ENCODE peak calls at places on chromosomes 12 and 14, in five cellular contexts. M is HS-5, I is NCI-H1092 treated with DMSO at 0.1 percent for 48 hours, D is D341Med, N is T47D. F is an unnamed sample.

GRCh38 chr14:71532790-71533189 is 399.4 kb upstream of the RGS6 start:
- DNase-seq in I (no peak), N (no peak), D (no peak), M (no peak), F (peak; percentile 71)

GRCh38 chr12:50224026-50224692 is 57.0 kb upstream of the CERS5 start:
- DNase-seq in I (peak; percentile 9), N (no peak), D (peak; percentile 59), M (no peak), F (no peak)

GRCh38 chr12:6392499-6392898 is 8.5 kb downstream of the LTBR start:
- DNase-seq in D (no peak), M (no peak), I (no peak), N (no peak), F (no peak)

GRCh38 chr12:107264667-107265066 is 171.3 kb upstream of the CRY1 start:
- DNase-seq in N (no peak), M (no peak), I (no peak), D (no peak), F (no peak)

GRCh38 chr12:91181053-91181452 is 1.6 kb downstream of the DCN start:
- DNase-seq in N (no peak), M (no peak), D (no peak), I (no peak), F (no peak)

GRCh38 chr12:54004841-54005530 is 3.8 kb upstream of the HOXC8 start:
- DNase-seq in N (no peak), I (no peak), D (no peak), M (no peak), F (no peak)

GRCh38 chr12:42481368-42481767 is 108.2 kb downstream of the PRICKLE1 start:
- DNase-seq in D (no peak), N (no peak), M (no peak), I (no peak), F (no peak)

GRCh38 chr14:101889898-101890297 is 74.5 kb upstream of the DYNC1H1 start:
- DNase-seq in N (no peak), M (no peak), I (no peak), D (no peak), F (no peak)

GRCh38 chr12:130764475-130765185 is 48.5 kb upstream of the RIMBP2 start:
- DNase-seq in N (no peak), I (no peak), M (peak; percentile 10), D (no peak), F (no peak)

GRCh38 chr14:93333631-93334095 is 827 bp upstream of the BTBD7 start:
- DNase-seq in N (no peak), I (no peak), D (peak; percentile 27), M (no peak), F (no peak)

GRCh38 chr14:50021261-50021660 is 95.1 kb downstream of the VCPKMT start:
- DNase-seq in M (no peak), I (no peak), N (no peak), D (no peak), F (no peak)

GRCh38 chr14:24339284-24340151 is at the start of gene RIPK3:
- DNase-seq in M (no peak), D (no peak), I (no peak), N (no peak), F (no peak)

GRCh38 chr12:68416826-68417225 is 84.7 kb upstream of the MDM1 start:
- DNase-seq in I (no peak), M (no peak), N (no peak), D (no peak), F (no peak)

GRCh38 chr12:132505852-132506219 is 15.9 kb downstream of the FBRSL1 start:
- DNase-seq in I (no peak), N (no peak), M (no peak), D (no peak), F (no peak)

GRCh38 chr12:93886533-93887511 is 209.6 kb downstream of the CRADD start:
- DNase-seq in M (no peak), I (no peak), N (no peak), D (no peak), F (peak; percentile 27)

GRCh38 chr12:107891967-107892366 is 117.5 kb downstream of the ASCL4 start:
- DNase-seq in M (no peak), D (no peak), N (no peak), I (no peak), F (no peak)

GRCh38 chr14:62957562-62957961 is 87.7 kb downstream of the KCNH5 start:
- DNase-seq in N (no peak), I (no peak), M (peak; percentile 53), D (no peak), F (no peak)

GRCh38 chr12:131458931-131459575 is 251.8 kb upstream of the SFSWAP start:
- DNase-seq in M (no peak), N (no peak), D (no peak), I (no peak), F (peak; percentile 17)